ENCODE peak calls at places on chromosomes 7 and 10, in ten cellular contexts. One of them, this sample, is unnamed.

GRCh38 chr10:97690138-97690537 is 3.1 kb upstream of the AVPI1 start:
- DNase-seq in transverse colon: no peak
- DNase-seq in HepG2: no peak
- DNase-seq in spleen: peak
- DNase-seq in H1: no peak
- DNase-seq in upper lobe of left lung: no peak
- DNase-seq in suprapubic skin: no peak
- DNase-seq in HCT116: no peak
- DNase-seq in stomach: no peak
- DNase-seq in sigmoid colon: no peak
- DNase-seq in this sample: no peak

GRCh38 chr10:101066146-101066889 is 4.5 kb downstream of the KAZALD1 start:
- DNase-seq in H1: peak
- DNase-seq in stomach: peak
- DNase-seq in HepG2: peak
- DNase-seq in sigmoid colon: peak
- DNase-seq in suprapubic skin: peak
- DNase-seq in upper lobe of left lung: peak
- DNase-seq in HCT116: peak
- DNase-seq in spleen: peak
- DNase-seq in transverse colon: peak
- DNase-seq in this sample: peak

GRCh38 chr7:70574970-70575799 is 556.8 kb upstream of the GALNT17 start:
- DNase-seq in H1: no peak
- DNase-seq in transverse colon: no peak
- DNase-seq in HCT116: no peak
- DNase-seq in spleen: no peak
- DNase-seq in HepG2: no peak
- DNase-seq in stomach: no peak
- DNase-seq in sigmoid colon: no peak
- DNase-seq in upper lobe of left lung: no peak
- DNase-seq in suprapubic skin: no peak
- DNase-seq in this sample: no peak

GRCh38 chr7:196778-197321 is 4.5 kb downstream of the FAM20C start:
- DNase-seq in HepG2: no peak
- DNase-seq in spleen: no peak
- DNase-seq in sigmoid colon: no peak
- DNase-seq in stomach: no peak
- DNase-seq in HCT116: no peak
- DNase-seq in suprapubic skin: no peak
- DNase-seq in H1: no peak
- DNase-seq in upper lobe of left lung: no peak
- DNase-seq in transverse colon: no peak
- DNase-seq in this sample: no peak

GRCh38 chr10:46094931-46095755 is 49.1 kb upstream of the MSMB start:
- DNase-seq in upper lobe of left lung: no peak
- DNase-seq in H1: no peak
- DNase-seq in suprapubic skin: no peak
- DNase-seq in HCT116: no peak
- DNase-seq in stomach: no peak
- DNase-seq in transverse colon: no peak
- DNase-seq in HepG2: no peak
- DNase-seq in spleen: no peak
- DNase-seq in sigmoid colon: no peak
- DNase-seq in this sample: no peak

GRCh38 chr7:43485580-43485979 is 97.3 kb upstream of the STK17A start:
- DNase-seq in suprapubic skin: no peak
- DNase-seq in transverse colon: no peak
- DNase-seq in HCT116: no peak
- DNase-seq in upper lobe of left lung: no peak
- DNase-seq in stomach: no peak
- DNase-seq in spleen: no peak
- DNase-seq in HepG2: no peak
- DNase-seq in H1: no peak
- DNase-seq in sigmoid colon: no peak
- DNase-seq in this sample: no peak

GRCh38 chr7:36075561-36075960 is 77.5 kb upstream of the EEPD1 start:
- DNase-seq in stomach: no peak
- DNase-seq in upper lobe of left lung: no peak
- DNase-seq in sigmoid colon: peak
- DNase-seq in H1: no peak
- DNase-seq in spleen: no peak
- DNase-seq in HepG2: no peak
- DNase-seq in HCT116: no peak
- DNase-seq in suprapubic skin: no peak
- DNase-seq in transverse colon: no peak
- DNase-seq in this sample: no peak

GRCh38 chr7:120792861-120793130 is 65.1 kb downstream of the TSPAN12 start:
- DNase-seq in transverse colon: no peak
- DNase-seq in suprapubic skin: no peak
- DNase-seq in sigmoid colon: no peak
- DNase-seq in HCT116: no peak
- DNase-seq in stomach: no peak
- DNase-seq in spleen: no peak
- DNase-seq in HepG2: no peak
- DNase-seq in upper lobe of left lung: no peak
- DNase-seq in H1: no peak
- DNase-seq in this sample: no peak

GRCh38 chr7:25857376-25858067 is 294.5 kb upstream of the NFE2L3 start:
- DNase-seq in H1: no peak
- DNase-seq in suprapubic skin: peak
- DNase-seq in upper lobe of left lung: no peak
- DNase-seq in HCT116: no peak
- DNase-seq in HepG2: no peak
- DNase-seq in sigmoid colon: peak
- DNase-seq in transverse colon: peak
- DNase-seq in stomach: no peak
- DNase-seq in spleen: no peak
- DNase-seq in this sample: no peak

GRCh38 chr10:22476601-22477364 is 131.5 kb downstream of the SPAG6 start:
- DNase-seq in suprapubic skin: no peak
- DNase-seq in upper lobe of left lung: no peak
- DNase-seq in HepG2: no peak
- DNase-seq in spleen: no peak
- DNase-seq in stomach: no peak
- DNase-seq in sigmoid colon: no peak
- DNase-seq in H1: peak
- DNase-seq in HCT116: no peak
- DNase-seq in transverse colon: no peak
- DNase-seq in this sample: no peak

GRCh38 chr10:4816966-4817365 is 9.0 kb upstream of the AKR1E2 start:
- DNase-seq in spleen: no peak
- DNase-seq in HCT116: no peak
- DNase-seq in suprapubic skin: no peak
- DNase-seq in H1: no peak
- DNase-seq in stomach: no peak
- DNase-seq in upper lobe of left lung: no peak
- DNase-seq in sigmoid colon: no peak
- DNase-seq in HepG2: no peak
- DNase-seq in transverse colon: no peak
- DNase-seq in this sample: no peak

GRCh38 chr7:14751461-14751860 is 151.1 kb downstream of the DGKB start:
- DNase-seq in H1: no peak
- DNase-seq in HepG2: no peak
- DNase-seq in suprapubic skin: no peak
- DNase-seq in spleen: no peak
- DNase-seq in upper lobe of left lung: no peak
- DNase-seq in stomach: no peak
- DNase-seq in sigmoid colon: no peak
- DNase-seq in transverse colon: no peak
- DNase-seq in HCT116: no peak
- DNase-seq in this sample: no peak

GRCh38 chr10:126224967-126225671 is 163.2 kb downstream of the ADAM12 start:
- DNase-seq in sigmoid colon: no peak
- DNase-seq in stomach: no peak
- DNase-seq in H1: no peak
- DNase-seq in transverse colon: no peak
- DNase-seq in suprapubic skin: no peak
- DNase-seq in HCT116: no peak
- DNase-seq in spleen: no peak
- DNase-seq in HepG2: no peak
- DNase-seq in upper lobe of left lung: no peak
- DNase-seq in this sample: no peak

DNA sequence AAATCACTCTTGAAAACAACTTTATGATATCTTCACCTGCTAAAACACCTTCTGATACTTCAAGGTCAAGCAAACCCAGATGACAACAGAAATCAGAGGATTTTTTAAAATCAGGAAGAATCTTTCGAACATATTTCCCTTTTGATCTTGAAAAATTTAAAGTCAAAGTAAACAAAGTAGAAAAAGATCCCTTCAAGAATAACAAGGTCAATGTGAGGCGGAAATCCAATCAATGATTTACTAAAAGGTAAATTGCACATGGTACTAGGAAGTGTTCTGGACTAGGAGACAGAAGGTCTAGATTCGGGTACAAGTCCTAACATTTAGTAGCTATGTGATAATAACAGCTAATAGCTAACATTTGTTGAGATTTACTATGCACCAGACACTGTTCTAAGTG is 176.7 kb downstream of the CPEB3 start:
- DNase-seq in spleen: no peak
- DNase-seq in stomach: no peak
- DNase-seq in upper lobe of left lung: no peak
- DNase-seq in sigmoid colon: no peak
- DNase-seq in H1: no peak
- DNase-seq in HCT116: no peak
- DNase-seq in suprapubic skin: no peak
- DNase-seq in HepG2: peak
- DNase-seq in transverse colon: no peak
- DNase-seq in this sample: no peak
- TF ChIP-seq POLR2A in spleen: no peak
- TF ChIP-seq POLR2A in stomach: no peak
- TF ChIP-seq POLR2A in upper lobe of left lung: no peak
- TF ChIP-seq POLR2A in sigmoid colon: no peak
- TF ChIP-seq POLR2A in H1: no peak
- TF ChIP-seq POLR2A in HCT116: no peak
- TF ChIP-seq POLR2A in suprapubic skin: no peak
- TF ChIP-seq POLR2A in HepG2: no peak
- TF ChIP-seq POLR2A in transverse colon: no peak
- TF ChIP-seq POLR2A in this sample: no peak

DNA sequence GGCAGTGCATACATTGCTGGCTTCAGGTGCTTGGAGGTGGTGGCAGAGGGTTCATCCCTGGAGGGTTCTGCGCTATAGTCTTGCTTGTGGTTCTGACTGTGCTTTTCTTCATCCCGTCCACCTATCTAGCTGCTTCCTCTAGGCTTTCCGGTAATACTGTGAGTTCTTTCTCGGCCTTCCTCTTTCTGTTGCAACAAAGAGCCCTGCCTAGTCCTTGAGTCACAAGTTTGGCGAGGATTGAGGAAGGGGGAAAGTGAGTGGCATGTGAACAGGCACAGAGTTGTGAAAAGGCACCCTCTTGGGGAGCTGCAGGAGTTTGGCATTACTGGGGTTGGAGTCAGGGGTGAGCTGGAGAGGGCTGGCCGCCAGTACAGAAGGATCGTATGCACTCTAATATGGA is 123.0 kb downstream of the SH2D4B start:
- DNase-seq in stomach: no peak
- DNase-seq in spleen: no peak
- DNase-seq in suprapubic skin: no peak
- DNase-seq in HCT116: no peak
- DNase-seq in H1: no peak
- DNase-seq in sigmoid colon: no peak
- DNase-seq in HepG2: no peak
- DNase-seq in upper lobe of left lung: peak
- DNase-seq in transverse colon: no peak
- DNase-seq in this sample: no peak
- TF ChIP-seq POLR2AphosphoS5 in stomach: no peak
- TF ChIP-seq POLR2AphosphoS5 in spleen: no peak
- TF ChIP-seq POLR2AphosphoS5 in suprapubic skin: no peak
- TF ChIP-seq POLR2AphosphoS5 in HCT116: no peak
- TF ChIP-seq POLR2AphosphoS5 in H1: no peak
- TF ChIP-seq POLR2AphosphoS5 in sigmoid colon: no peak
- TF ChIP-seq POLR2AphosphoS5 in HepG2: no peak
- TF ChIP-seq POLR2AphosphoS5 in upper lobe of left lung: peak
- TF ChIP-seq POLR2AphosphoS5 in transverse colon: no peak
- TF ChIP-seq POLR2AphosphoS5 in this sample: no peak

DNA sequence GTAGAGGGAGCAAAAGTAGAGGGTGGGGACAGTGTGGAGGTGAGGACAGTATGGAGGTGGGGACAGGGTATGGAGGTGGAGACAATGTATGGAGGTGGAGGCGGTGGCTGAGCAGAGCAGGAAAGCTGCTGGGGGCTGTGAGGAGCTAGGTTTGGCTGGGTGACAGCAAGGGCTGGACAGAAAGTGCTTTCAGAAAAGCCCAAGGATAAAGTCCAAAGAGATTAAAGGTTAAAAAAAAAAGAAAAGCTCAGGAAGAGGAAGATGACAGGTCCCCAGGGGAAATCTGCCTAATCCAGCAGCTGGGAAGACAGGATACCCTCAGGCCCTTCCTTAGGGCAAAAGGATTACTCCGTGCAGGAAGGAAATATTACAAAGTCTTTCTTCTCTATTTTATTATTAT is 32.1 kb upstream of the PFKFB3 start:
- DNase-seq in upper lobe of left lung: no peak
- DNase-seq in sigmoid colon: no peak
- DNase-seq in HepG2: no peak
- DNase-seq in H1: no peak
- DNase-seq in HCT116: no peak
- DNase-seq in transverse colon: peak
- DNase-seq in suprapubic skin: no peak
- DNase-seq in spleen: no peak
- DNase-seq in stomach: no peak
- DNase-seq in this sample: no peak
- TF ChIP-seq POLR2A in upper lobe of left lung: no peak
- TF ChIP-seq POLR2A in sigmoid colon: no peak
- TF ChIP-seq POLR2A in HepG2: no peak
- TF ChIP-seq POLR2A in H1: no peak
- TF ChIP-seq POLR2A in HCT116: no peak
- TF ChIP-seq POLR2A in transverse colon: no peak
- TF ChIP-seq POLR2A in suprapubic skin: no peak
- TF ChIP-seq POLR2A in spleen: no peak
- TF ChIP-seq POLR2A in stomach: no peak
- TF ChIP-seq POLR2A in this sample: no peak

GRCh38 chr7:100065452-100066186 is 15.9 kb downstream of the ZNF3 start:
- DNase-seq in HCT116: no peak
- DNase-seq in transverse colon: no peak
- DNase-seq in spleen: no peak
- DNase-seq in H1: no peak
- DNase-seq in stomach: no peak
- DNase-seq in sigmoid colon: peak
- DNase-seq in HepG2: no peak
- DNase-seq in suprapubic skin: no peak
- DNase-seq in upper lobe of left lung: no peak
- DNase-seq in this sample: no peak
- TF ChIP-seq POLR2AphosphoS5 in HCT116: no peak
- TF ChIP-seq POLR2AphosphoS5 in transverse colon: peak
- TF ChIP-seq POLR2AphosphoS5 in spleen: no peak
- TF ChIP-seq POLR2AphosphoS5 in H1: no peak
- TF ChIP-seq POLR2AphosphoS5 in stomach: peak
- TF ChIP-seq POLR2AphosphoS5 in sigmoid colon: peak
- TF ChIP-seq POLR2AphosphoS5 in HepG2: no peak
- TF ChIP-seq POLR2AphosphoS5 in suprapubic skin: no peak
- TF ChIP-seq POLR2AphosphoS5 in upper lobe of left lung: peak
- TF ChIP-seq POLR2AphosphoS5 in this sample: no peak